ENCODE peak calls at places on chromosome 13, in ten cellular contexts. E is CD4-positive, alpha-beta T cell; R is tibial artery; Q is kidney; Z is aorta; F is right cardiac atrium; X is pancreas; I is GM23338; B is cardiac muscle cell; Y is hepatocyte. N is an unnamed sample.

GRCh38 chr13:33110713-33111413 is 94.6 kb downstream of the KL start:
- DNase-seq in E (no peak), B (no peak), I (no peak), Z (peak), X (no peak), R (peak), Y (no peak), Q (peak), F (peak), N (no peak)

GRCh38 chr13:79776538-79776937 is 295.6 kb downstream of the NDFIP2 start:
- DNase-seq in Q (no peak), Z (no peak), R (no peak), F (no peak), E (no peak), I (no peak), X (no peak), B (no peak), Y (no peak), N (no peak)

GRCh38 chr13:46731535-46731934 is 65.4 kb downstream of the ESD start:
- DNase-seq in R (no peak), Q (no peak), I (no peak), X (no peak), Y (no peak), Z (no peak), E (no peak), B (no peak), F (no peak), N (no peak)

GRCh38 chr13:32951580-32951979 is 64.6 kb upstream of the KL start:
- DNase-seq in Q (no peak), B (no peak), I (no peak), E (no peak), Y (no peak), X (no peak), R (no peak), F (no peak), Z (no peak), N (no peak)

GRCh38 chr13:21326155-21327030 is 132.7 kb downstream of the ZDHHC20 start:
- DNase-seq in Q (no peak), B (peak), E (no peak), F (no peak), R (no peak), Y (peak), X (no peak), I (peak), Z (no peak), N (peak)

GRCh38 chr13:39202746-39203145 is 164.5 kb downstream of the NHLRC3 start:
- DNase-seq in F (no peak), I (no peak), X (no peak), Y (no peak), B (no peak), R (no peak), Z (no peak), Q (no peak), E (no peak), N (no peak)

GRCh38 chr13:97951376-97951775 is 2.1 kb upstream of the IPO5 start:
- DNase-seq in X (no peak), F (no peak), B (no peak), R (no peak), Z (no peak), E (no peak), Y (no peak), I (no peak), Q (no peak), N (no peak)

GRCh38 chr13:101785858-101786257 is 333.4 kb downstream of the ITGBL1 start:
- DNase-seq in I (peak), Z (no peak), B (peak), Y (peak), E (no peak), X (no peak), F (peak), Q (no peak), R (no peak), N (no peak)

GRCh38 chr13:99642841-99643240 is 141.6 kb downstream of the TM9SF2 start:
- DNase-seq in E (no peak), Y (no peak), F (no peak), X (no peak), Z (no peak), Q (no peak), I (no peak), B (no peak), R (no peak), N (no peak)

GRCh38 chr13:100235311-100235901 is 146.5 kb downstream of the PCCA start:
- DNase-seq in Z (no peak), X (no peak), R (no peak), B (peak), Q (no peak), I (peak), E (no peak), Y (peak), F (no peak), N (no peak)

GRCh38 chr13:78409172-78409571 is 194.2 kb downstream of the POU4F1 start:
- DNase-seq in Q (no peak), E (no peak), Z (no peak), F (no peak), B (no peak), Y (no peak), X (no peak), I (peak), R (no peak), N (no peak)

DNA sequence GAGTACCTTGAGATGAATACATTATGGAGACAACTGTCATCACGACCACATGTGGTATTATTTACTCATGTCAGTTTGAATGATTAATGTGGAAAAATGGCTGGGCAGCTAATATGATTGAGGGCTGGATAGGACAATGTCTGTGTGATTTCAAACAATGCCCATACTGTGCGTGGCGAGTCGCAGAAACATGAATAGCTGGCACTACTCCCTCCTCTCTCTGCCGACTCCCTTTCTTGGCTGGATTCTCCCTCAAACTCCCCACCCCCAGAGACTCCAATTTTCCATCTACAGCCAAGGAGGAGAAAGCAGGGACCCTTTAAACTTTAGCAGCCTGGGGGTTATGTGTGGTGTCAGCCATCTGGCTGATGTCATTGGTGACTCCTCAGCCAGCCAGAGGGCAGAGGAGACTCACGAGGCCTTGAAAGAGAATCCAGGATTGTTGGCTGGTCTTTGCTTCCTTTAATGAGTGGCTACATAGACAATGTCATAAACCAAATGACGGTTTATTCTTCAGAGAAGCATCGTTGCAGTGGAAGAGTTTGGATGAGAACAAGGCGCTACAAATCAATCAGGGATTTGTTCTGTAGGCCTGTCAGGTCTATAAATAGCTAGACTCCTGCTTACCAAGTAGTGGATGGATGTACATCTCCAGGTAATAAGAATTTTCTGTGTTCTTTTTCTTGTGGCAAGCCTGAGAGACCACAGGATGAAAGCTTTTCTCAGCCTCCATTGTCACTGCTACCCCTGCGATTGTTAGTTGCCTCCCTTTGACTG is 165.6 kb downstream of the DLEU7 start:
- DNase-seq in R (no peak), Y (no peak), Z (no peak), E (no peak), I (no peak), X (no peak), F (no peak), B (no peak), Q (no peak), N (no peak)
- H3K27ac ChIP-seq in R (no peak), Y (peak), Z (no peak), E (no peak), I (no peak), X (no peak), F (no peak), B (no peak), Q (no peak), N (no peak)

GRCh38 chr13:114099191-114099590 is 33.2 kb downstream of the RASA3 start:
- DNase-seq in Y (peak), Z (peak), X (peak), I (no peak), Q (peak), B (peak), F (peak), E (peak), R (peak), N (no peak)
- H3K27ac ChIP-seq in Y (no peak), Z (no peak), X (no peak), I (no peak), Q (no peak), B (peak), F (peak), E (no peak), R (peak), N (no peak)

DNA sequence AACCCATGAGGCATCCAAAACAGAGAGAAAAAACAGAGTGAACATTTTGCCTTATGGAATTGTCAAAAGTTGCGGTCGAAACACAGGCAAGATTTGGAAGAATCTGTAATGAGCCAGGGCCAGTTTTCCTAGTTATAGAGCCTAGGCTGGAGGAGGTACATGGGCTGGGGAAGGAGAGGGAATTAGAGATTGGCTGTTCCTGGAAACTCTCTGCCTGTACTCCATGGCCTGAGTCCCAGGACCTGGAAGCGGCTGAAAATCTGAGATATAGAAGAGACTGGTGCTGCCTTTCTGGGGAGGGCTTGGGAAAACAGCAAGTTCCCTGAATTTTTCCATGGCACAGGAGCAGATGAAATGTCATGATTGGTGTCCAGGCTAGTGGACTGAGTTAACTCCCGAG is 122.8 kb upstream of the KLF12 start:
- DNase-seq in Q (no peak), R (no peak), I (no peak), Z (peak), F (peak), X (no peak), B (no peak), Y (no peak), E (no peak), N (no peak)
- H3K27ac ChIP-seq in Q (no peak), R (no peak), I (no peak), Z (no peak), F (no peak), X (no peak), B (no peak), Y (no peak), E (no peak), N (no peak)

GRCh38 chr13:41463823-41464602 is 6.7 kb downstream of the RGCC start:
- DNase-seq in Q (peak), B (no peak), Z (no peak), X (no peak), R (no peak), Y (no peak), I (no peak), E (no peak), F (no peak), N (no peak)

GRCh38 chr13:41467546-41467945 is 10.2 kb downstream of the RGCC start:
- DNase-seq in Y (no peak), F (no peak), Q (no peak), X (no peak), E (no peak), I (peak), R (no peak), B (no peak), Z (no peak), N (no peak)

GRCh38 chr13:41465215-41465907 is 8.0 kb downstream of the RGCC start:
- DNase-seq in X (no peak), Z (peak), F (peak), R (peak), I (no peak), B (no peak), Y (no peak), Q (peak), E (peak), N (peak)

GRCh38 chr13:41468631-41469030 is 11.3 kb downstream of the RGCC start:
- DNase-seq in F (no peak), B (no peak), Y (no peak), Z (no peak), E (no peak), Q (no peak), X (no peak), I (no peak), R (no peak), N (no peak)

GRCh38 chr13:41465965-41466364 is 8.6 kb downstream of the RGCC start:
- DNase-seq in E (no peak), Z (no peak), R (no peak), Q (no peak), Y (no peak), I (no peak), F (no peak), X (no peak), B (no peak), N (no peak)
- H3K27ac ChIP-seq in E (peak), Z (no peak), R (peak), Q (no peak), Y (no peak), I (no peak), F (peak), X (no peak), B (no peak), N (peak)

DNA sequence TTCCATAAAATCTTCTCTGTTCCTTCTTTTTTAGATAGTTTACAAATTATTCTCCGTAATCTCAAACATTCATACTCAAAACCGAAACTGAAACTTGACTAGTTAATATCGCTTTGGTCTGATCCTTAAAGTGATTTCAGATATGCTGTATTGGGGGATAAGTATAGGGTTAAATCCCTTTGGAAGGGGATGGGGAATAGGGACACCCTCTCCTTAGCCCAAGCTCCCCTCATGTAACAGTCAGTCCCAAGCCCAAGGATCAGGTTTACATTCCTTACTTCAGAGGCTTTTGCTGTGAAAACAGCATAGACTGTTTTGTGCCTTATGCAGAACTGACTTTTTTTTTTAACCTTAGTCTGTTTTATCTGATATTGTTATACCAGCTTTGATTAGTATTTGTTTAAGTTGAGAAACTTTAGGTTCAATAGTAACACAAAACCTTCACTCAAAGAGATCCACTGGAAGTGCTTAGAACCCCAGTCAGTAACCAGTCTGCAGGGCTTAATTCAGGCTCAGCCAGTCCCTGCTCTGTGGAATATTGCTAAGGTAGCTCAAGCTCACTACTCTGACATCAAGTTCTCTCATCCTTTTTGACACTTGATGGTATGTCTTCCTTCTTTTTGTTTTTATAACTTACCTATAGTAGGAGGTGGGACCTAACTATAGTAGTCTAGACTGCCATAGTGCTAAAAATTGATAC is 10.5 kb downstream of the CDADC1 start:
- DNase-seq in E (no peak), I (no peak), Y (no peak), Q (no peak), X (no peak), F (no peak), R (no peak), B (no peak), Z (no peak), N (no peak)
- H3K27ac ChIP-seq in E (no peak), I (no peak), Y (no peak), Q (no peak), X (no peak), F (no peak), R (no peak), B (no peak), Z (no peak), N (peak)

GRCh38 chr13:76086729-76087128 is 450.6 kb downstream of the LMO7 start:
- DNase-seq in Z (no peak), F (no peak), B (no peak), I (peak), Y (no peak), E (no peak), R (no peak), Q (no peak), X (no peak), N (no peak)
- H3K27ac ChIP-seq in Z (no peak), F (no peak), B (no peak), I (no peak), Y (no peak), E (no peak), R (no peak), Q (no peak), X (no peak), N (no peak)

GRCh38 chr13:44101347-44102083 is 221.8 kb downstream of the LACC1 start:
- DNase-seq in R (no peak), Q (no peak), F (no peak), I (no peak), X (no peak), Y (no peak), Z (no peak), E (no peak), B (no peak), N (no peak)
- H3K27ac ChIP-seq in R (no peak), Q (no peak), F (no peak), I (no peak), X (no peak), Y (no peak), Z (no peak), E (no peak), B (no peak), N (no peak)

GRCh38 chr13:84912720-84913119 is 886.5 kb downstream of the SLITRK6 start:
- DNase-seq in I (no peak), Q (no peak), F (no peak), R (no peak), Y (no peak), E (no peak), Z (no peak), X (no peak), B (no peak), N (no peak)

DNA sequence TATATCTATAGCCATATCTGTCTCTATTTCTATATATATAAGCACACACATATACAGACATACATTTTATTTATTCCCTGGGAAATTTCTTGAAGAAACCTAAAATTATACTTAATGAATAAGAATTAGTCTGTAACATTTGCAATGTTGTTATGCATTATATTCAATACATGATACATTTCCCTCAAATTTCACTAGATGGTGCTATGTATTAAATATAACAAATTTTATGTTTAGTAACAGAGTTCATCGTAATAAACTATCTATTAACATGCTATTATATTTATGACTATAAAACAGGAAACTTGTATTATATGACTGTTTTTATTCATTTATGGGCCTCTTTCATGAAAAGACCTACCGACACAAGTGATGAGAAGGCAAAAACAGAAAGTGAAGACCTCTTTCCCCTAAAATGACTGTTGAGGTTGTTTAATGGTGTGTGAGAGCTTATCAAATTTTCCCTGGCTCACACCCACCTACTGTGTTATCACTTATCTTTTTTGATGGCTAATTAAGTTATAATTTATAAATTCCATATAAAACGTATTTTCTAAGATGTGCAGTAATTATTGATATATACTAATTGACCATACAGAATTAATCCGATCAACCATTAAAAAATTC is 881.9 kb downstream of the SLITRK6 start:
- DNase-seq in Y (peak), R (no peak), I (peak), E (no peak), F (no peak), Z (no peak), B (peak), Q (no peak), X (no peak), N (no peak)
- H3K27ac ChIP-seq in Y (no peak), R (no peak), I (no peak), E (no peak), F (no peak), Z (no peak), B (no peak), Q (no peak), X (no peak), N (no peak)

GRCh38 chr13:41613984-41614581 is 156.7 kb downstream of the RGCC start:
- DNase-seq in E (no peak), I (no peak), Z (peak), R (peak), F (peak), Y (peak), Q (peak), X (no peak), B (no peak), N (peak)
- H3K27ac ChIP-seq in E (no peak), I (no peak), Z (no peak), R (no peak), F (peak), Y (peak), Q (peak), X (no peak), B (peak), N (peak)